ENCODE peak calls at places on chromosome X, in six cellular contexts. One of them, this sample, is unnamed.

GRCh38 chrX:54529166-54529558 is 857 bp upstream of the GNL3L start:
- DNase-seq in heart right ventricle: no peak
- DNase-seq in brain microvascular endothelial cell: no peak
- DNase-seq in H9: no peak
- DNase-seq in coronary artery: no peak
- DNase-seq in neuronal stem cell: no peak
- DNase-seq in this sample: no peak

GRCh38 chrX:155899366-155899765 is 18.2 kb downstream of the VAMP7 start:
- DNase-seq in neuronal stem cell: no peak
- DNase-seq in heart right ventricle: no peak
- DNase-seq in brain microvascular endothelial cell: no peak
- DNase-seq in coronary artery: no peak
- DNase-seq in H9: no peak
- DNase-seq in this sample: no peak

GRCh38 chrX:150513564-150513963 is 54.9 kb upstream of the MTM1 start:
- DNase-seq in brain microvascular endothelial cell: no peak
- DNase-seq in coronary artery: no peak
- DNase-seq in H9: peak
- DNase-seq in heart right ventricle: no peak
- DNase-seq in neuronal stem cell: no peak
- DNase-seq in this sample: no peak

GRCh38 chrX:41605144-41605543 is 83.6 kb upstream of the GPR34 start:
- DNase-seq in coronary artery: no peak
- DNase-seq in brain microvascular endothelial cell: peak
- DNase-seq in H9: no peak
- DNase-seq in heart right ventricle: no peak
- DNase-seq in neuronal stem cell: no peak
- DNase-seq in this sample: no peak

GRCh38 chrX:15206306-15206705 is 63.6 kb downstream of the ASB9 start:
- DNase-seq in H9: no peak
- DNase-seq in coronary artery: no peak
- DNase-seq in brain microvascular endothelial cell: no peak
- DNase-seq in heart right ventricle: no peak
- DNase-seq in neuronal stem cell: no peak
- DNase-seq in this sample: no peak

GRCh38 chrX:100098660-100099375 is 311.3 kb downstream of the PCDH19 start:
- DNase-seq in heart right ventricle: no peak
- DNase-seq in coronary artery: no peak
- DNase-seq in neuronal stem cell: no peak
- DNase-seq in brain microvascular endothelial cell: no peak
- DNase-seq in H9: no peak
- DNase-seq in this sample: no peak

GRCh38 chrX:16177260-16177659 is 10.0 kb downstream of the MAGEB17 start:
- DNase-seq in coronary artery: no peak
- DNase-seq in brain microvascular endothelial cell: no peak
- DNase-seq in heart right ventricle: no peak
- DNase-seq in neuronal stem cell: no peak
- DNase-seq in H9: no peak
- DNase-seq in this sample: no peak

GRCh38 chrX:139738581-139738980 is 30.6 kb upstream of the MCF2 start:
- DNase-seq in heart right ventricle: no peak
- DNase-seq in coronary artery: no peak
- DNase-seq in H9: no peak
- DNase-seq in brain microvascular endothelial cell: no peak
- DNase-seq in neuronal stem cell: no peak
- DNase-seq in this sample: no peak

GRCh38 chrX:153768311-153769157 is 4.5 kb downstream of the PLXNB3 start:
- DNase-seq in heart right ventricle: no peak
- DNase-seq in H9: peak
- DNase-seq in brain microvascular endothelial cell: no peak
- DNase-seq in neuronal stem cell: no peak
- DNase-seq in coronary artery: peak
- DNase-seq in this sample: no peak

GRCh38 chrX:119942831-119943184 is 743 bp downstream of the NKAP start:
- DNase-seq in H9: no peak
- DNase-seq in coronary artery: no peak
- DNase-seq in neuronal stem cell: no peak
- DNase-seq in brain microvascular endothelial cell: peak
- DNase-seq in heart right ventricle: no peak
- DNase-seq in this sample: no peak

GRCh38 chrX:74902806-74903205 is 22.4 kb downstream of the NEXMIF start:
- DNase-seq in brain microvascular endothelial cell: no peak
- DNase-seq in neuronal stem cell: no peak
- DNase-seq in coronary artery: no peak
- DNase-seq in heart right ventricle: no peak
- DNase-seq in H9: no peak
- DNase-seq in this sample: no peak

GRCh38 chrX:545488-545887 is 85.1 kb upstream of the SHOX start:
- DNase-seq in brain microvascular endothelial cell: no peak
- DNase-seq in H9: no peak
- DNase-seq in neuronal stem cell: no peak
- DNase-seq in heart right ventricle: no peak
- DNase-seq in coronary artery: no peak
- DNase-seq in this sample: no peak

GRCh38 chrX:10017866-10018265 is 50.7 kb downstream of the CLDN34 start:
- DNase-seq in coronary artery: no peak
- DNase-seq in heart right ventricle: no peak
- DNase-seq in neuronal stem cell: no peak
- DNase-seq in brain microvascular endothelial cell: peak
- DNase-seq in H9: no peak
- DNase-seq in this sample: no peak

GRCh38 chrX:1451676-1452496 is 823 bp downstream of the ASMTL start:
- DNase-seq in heart right ventricle: peak
- DNase-seq in coronary artery: peak
- DNase-seq in neuronal stem cell: no peak
- DNase-seq in brain microvascular endothelial cell: no peak
- DNase-seq in H9: peak
- DNase-seq in this sample: no peak

GRCh38 chrX:9466115-9466495 is 1.2 kb downstream of the TBL1X start:
- DNase-seq in coronary artery: peak
- DNase-seq in brain microvascular endothelial cell: no peak
- DNase-seq in neuronal stem cell: no peak
- DNase-seq in heart right ventricle: peak
- DNase-seq in H9: peak
- DNase-seq in this sample: no peak

GRCh38 chrX:24196509-24196908 is 47.0 kb downstream of the ZFX start:
- DNase-seq in coronary artery: no peak
- DNase-seq in neuronal stem cell: no peak
- DNase-seq in H9: no peak
- DNase-seq in brain microvascular endothelial cell: no peak
- DNase-seq in heart right ventricle: no peak
- DNase-seq in this sample: no peak

GRCh38 chrX:3713937-3714434 is 537 bp upstream of the PRKX start:
- DNase-seq in heart right ventricle: no peak
- DNase-seq in brain microvascular endothelial cell: no peak
- DNase-seq in H9: peak
- DNase-seq in neuronal stem cell: no peak
- DNase-seq in coronary artery: no peak
- DNase-seq in this sample: no peak

GRCh38 chrX:45505214-45505613 is 304.5 kb upstream of the DIPK2B start:
- DNase-seq in coronary artery: no peak
- DNase-seq in neuronal stem cell: no peak
- DNase-seq in H9: no peak
- DNase-seq in brain microvascular endothelial cell: peak
- DNase-seq in heart right ventricle: no peak
- DNase-seq in this sample: no peak

GRCh38 chrX:130771230-130771629 is 131.8 kb downstream of the ENOX2 start:
- DNase-seq in brain microvascular endothelial cell: no peak
- DNase-seq in heart right ventricle: no peak
- DNase-seq in H9: no peak
- DNase-seq in neuronal stem cell: no peak
- DNase-seq in coronary artery: no peak
- DNase-seq in this sample: no peak

GRCh38 chrX:9431281-9431680 is 33.6 kb upstream of the TBL1X start:
- DNase-seq in brain microvascular endothelial cell: no peak
- DNase-seq in coronary artery: no peak
- DNase-seq in H9: no peak
- DNase-seq in heart right ventricle: no peak
- DNase-seq in neuronal stem cell: no peak
- DNase-seq in this sample: no peak

GRCh38 chrX:30822719-30823118 is 66.3 kb downstream of the TAB3 start:
- DNase-seq in neuronal stem cell: no peak
- DNase-seq in H9: no peak
- DNase-seq in coronary artery: no peak
- DNase-seq in heart right ventricle: no peak
- DNase-seq in brain microvascular endothelial cell: no peak
- DNase-seq in this sample: no peak

GRCh38 chrX:74325130-74326059 is 21.4 kb downstream of the ZCCHC13 start:
- DNase-seq in brain microvascular endothelial cell: no peak
- DNase-seq in H9: peak
- DNase-seq in neuronal stem cell: no peak
- DNase-seq in coronary artery: no peak
- DNase-seq in heart right ventricle: no peak
- DNase-seq in this sample: no peak

GRCh38 chrX:102858826-102859627 is 78.0 kb upstream of the RAB40AL start:
- DNase-seq in brain microvascular endothelial cell: peak
- DNase-seq in heart right ventricle: no peak
- DNase-seq in coronary artery: no peak
- DNase-seq in neuronal stem cell: peak
- DNase-seq in H9: peak
- DNase-seq in this sample: no peak

GRCh38 chrX:130395341-130395740 is 6.4 kb upstream of the RBMX2 start:
- DNase-seq in coronary artery: no peak
- DNase-seq in brain microvascular endothelial cell: no peak
- DNase-seq in neuronal stem cell: no peak
- DNase-seq in heart right ventricle: no peak
- DNase-seq in H9: no peak
- DNase-seq in this sample: no peak

GRCh38 chrX:42269186-42269585 is 345.8 kb upstream of the CASK start:
- DNase-seq in heart right ventricle: no peak
- DNase-seq in brain microvascular endothelial cell: no peak
- DNase-seq in H9: no peak
- DNase-seq in neuronal stem cell: no peak
- DNase-seq in coronary artery: no peak
- DNase-seq in this sample: no peak

GRCh38 chrX:109732319-109732779 is 708 bp downstream of the ACSL4 start:
- DNase-seq in coronary artery: no peak
- DNase-seq in neuronal stem cell: no peak
- DNase-seq in heart right ventricle: no peak
- DNase-seq in H9: peak
- DNase-seq in brain microvascular endothelial cell: no peak
- DNase-seq in this sample: no peak

GRCh38 chrX:37776283-37776986 is 3.4 kb upstream of the CYBB start:
- DNase-seq in coronary artery: no peak
- DNase-seq in brain microvascular endothelial cell: no peak
- DNase-seq in neuronal stem cell: no peak
- DNase-seq in heart right ventricle: no peak
- DNase-seq in H9: no peak
- DNase-seq in this sample: no peak

GRCh38 chrX:118847676-118848075 is 24.1 kb downstream of the ZCCHC12 start:
- DNase-seq in heart right ventricle: peak
- DNase-seq in H9: no peak
- DNase-seq in brain microvascular endothelial cell: peak
- DNase-seq in neuronal stem cell: peak
- DNase-seq in coronary artery: no peak
- DNase-seq in this sample: no peak

GRCh38 chrX:70442224-70442623 is 2.4 kb upstream of the DLG3 start:
- DNase-seq in heart right ventricle: no peak
- DNase-seq in brain microvascular endothelial cell: no peak
- DNase-seq in neuronal stem cell: no peak
- DNase-seq in H9: no peak
- DNase-seq in coronary artery: no peak
- DNase-seq in this sample: no peak

GRCh38 chrX:21870494-21870893 is 14.7 kb downstream of the YY2 start:
- DNase-seq in coronary artery: no peak
- DNase-seq in H9: no peak
- DNase-seq in heart right ventricle: no peak
- DNase-seq in neuronal stem cell: no peak
- DNase-seq in brain microvascular endothelial cell: no peak
- DNase-seq in this sample: no peak

GRCh38 chrX:53309837-53310236 is 28.5 kb upstream of the IQSEC2 start:
- DNase-seq in neuronal stem cell: no peak
- DNase-seq in coronary artery: no peak
- DNase-seq in brain microvascular endothelial cell: no peak
- DNase-seq in heart right ventricle: no peak
- DNase-seq in H9: no peak
- DNase-seq in this sample: no peak

GRCh38 chrX:64975989-64976672 is at the start of gene ZC4H2:
- DNase-seq in H9: peak
- DNase-seq in heart right ventricle: peak
- DNase-seq in coronary artery: peak
- DNase-seq in brain microvascular endothelial cell: peak
- DNase-seq in neuronal stem cell: peak
- DNase-seq in this sample: peak

GRCh38 chrX:25648790-25649189 is 489.4 kb upstream of the MAGEB18 start:
- DNase-seq in H9: no peak
- DNase-seq in neuronal stem cell: no peak
- DNase-seq in coronary artery: no peak
- DNase-seq in heart right ventricle: no peak
- DNase-seq in brain microvascular endothelial cell: no peak
- DNase-seq in this sample: no peak

DNA sequence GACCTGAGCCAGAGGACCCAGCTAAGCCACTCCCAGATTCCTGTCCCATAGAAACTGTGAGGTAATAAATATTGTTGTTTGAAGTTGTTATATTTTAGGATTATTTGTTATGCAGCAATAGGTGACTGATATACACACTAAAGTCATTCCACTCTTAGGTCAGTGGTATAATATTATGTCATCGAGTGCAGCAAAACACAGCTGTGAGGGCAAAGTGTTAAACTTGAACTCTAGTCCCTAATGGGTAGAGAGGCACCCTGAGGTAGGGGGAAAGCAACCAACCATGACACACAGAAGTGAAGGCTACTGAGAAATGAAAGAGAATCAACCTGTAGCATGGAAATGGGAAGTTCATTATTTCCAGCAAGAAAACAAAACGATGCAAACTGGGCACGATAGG is 66.6 kb downstream of the ATXN3L start:
- DNase-seq in brain microvascular endothelial cell: no peak
- DNase-seq in coronary artery: no peak
- DNase-seq in H9: no peak
- DNase-seq in heart right ventricle: no peak
- DNase-seq in neuronal stem cell: no peak
- DNase-seq in this sample: no peak
- H3K27ac ChIP-seq in brain microvascular endothelial cell: no peak
- H3K27ac ChIP-seq in coronary artery: no peak
- H3K27ac ChIP-seq in H9: no peak
- H3K27ac ChIP-seq in heart right ventricle: no peak
- H3K27ac ChIP-seq in neuronal stem cell: no peak
- H3K27ac ChIP-seq in this sample: no peak

GRCh38 chrX:39992300-39992699 is 105.5 kb downstream of the BCOR start:
- DNase-seq in heart right ventricle: no peak
- DNase-seq in brain microvascular endothelial cell: no peak
- DNase-seq in H9: no peak
- DNase-seq in coronary artery: no peak
- DNase-seq in neuronal stem cell: no peak
- DNase-seq in this sample: no peak
- H3K27ac ChIP-seq in heart right ventricle: no peak
- H3K27ac ChIP-seq in brain microvascular endothelial cell: no peak
- H3K27ac ChIP-seq in H9: no peak
- H3K27ac ChIP-seq in coronary artery: no peak
- H3K27ac ChIP-seq in neuronal stem cell: no peak
- H3K27ac ChIP-seq in this sample: no peak

GRCh38 chrX:134537179-134537945 is 77.4 kb downstream of the HPRT1 start:
- DNase-seq in H9: no peak
- DNase-seq in coronary artery: no peak
- DNase-seq in heart right ventricle: no peak
- DNase-seq in brain microvascular endothelial cell: peak
- DNase-seq in neuronal stem cell: no peak
- DNase-seq in this sample: no peak
- H3K27ac ChIP-seq in H9: no peak
- H3K27ac ChIP-seq in coronary artery: no peak
- H3K27ac ChIP-seq in heart right ventricle: no peak
- H3K27ac ChIP-seq in brain microvascular endothelial cell: peak
- H3K27ac ChIP-seq in neuronal stem cell: no peak
- H3K27ac ChIP-seq in this sample: no peak

GRCh38 chrX:132023117-132023895 is at the start of gene STK26:
- DNase-seq in neuronal stem cell: peak
- DNase-seq in brain microvascular endothelial cell: peak
- DNase-seq in heart right ventricle: peak
- DNase-seq in coronary artery: peak
- DNase-seq in H9: peak
- DNase-seq in this sample: peak
- H3K27ac ChIP-seq in neuronal stem cell: peak
- H3K27ac ChIP-seq in brain microvascular endothelial cell: peak
- H3K27ac ChIP-seq in heart right ventricle: no peak
- H3K27ac ChIP-seq in coronary artery: peak
- H3K27ac ChIP-seq in H9: peak
- H3K27ac ChIP-seq in this sample: peak